ENCODE peak calls at places on chromosome 3, in seven cellular contexts. One of them, this sample, is unnamed.

GRCh38 chr3:22353126-22353525 is 602.1 kb upstream of the ZNF385D start:
- DNase-seq in stimulated activated CD8-positive, alpha-beta memory T cell treated with anti-CD3 and anti-CD28 coated beads, Interleukin-4, amount 100 ng/mL, for 1 hour: no peak
- DNase-seq in iris pigment epithelial cell: no peak
- DNase-seq in transverse colon: no peak
- DNase-seq in activated effector memory CD4-positive, alpha-beta T cell treated with Interleukin-2 at 50 U/mL for 16 hours: no peak
- DNase-seq in activated gamma-delta T cell treated with Interleukin-2 at 50 U/mL for 16 hours: no peak
- DNase-seq in GM06990: no peak
- DNase-seq in this sample: no peak

GRCh38 chr3:111521881-111522280 is 20.1 kb upstream of the CD96 start:
- DNase-seq in stimulated activated CD8-positive, alpha-beta memory T cell treated with anti-CD3 and anti-CD28 coated beads, Interleukin-4, amount 100 ng/mL, for 1 hour: no peak
- DNase-seq in iris pigment epithelial cell: peak
- DNase-seq in transverse colon: no peak
- DNase-seq in activated effector memory CD4-positive, alpha-beta T cell treated with Interleukin-2 at 50 U/mL for 16 hours: no peak
- DNase-seq in activated gamma-delta T cell treated with Interleukin-2 at 50 U/mL for 16 hours: no peak
- DNase-seq in GM06990: no peak
- DNase-seq in this sample: no peak

GRCh38 chr3:22922317-22922716 is 280.8 kb upstream of the UBE2E2 start:
- DNase-seq in stimulated activated CD8-positive, alpha-beta memory T cell treated with anti-CD3 and anti-CD28 coated beads, Interleukin-4, amount 100 ng/mL, for 1 hour: no peak
- DNase-seq in iris pigment epithelial cell: peak
- DNase-seq in transverse colon: no peak
- DNase-seq in activated effector memory CD4-positive, alpha-beta T cell treated with Interleukin-2 at 50 U/mL for 16 hours: no peak
- DNase-seq in activated gamma-delta T cell treated with Interleukin-2 at 50 U/mL for 16 hours: no peak
- DNase-seq in GM06990: no peak
- DNase-seq in this sample: no peak

GRCh38 chr3:44712455-44713075 is at the start of gene ZNF502:
- DNase-seq in stimulated activated CD8-positive, alpha-beta memory T cell treated with anti-CD3 and anti-CD28 coated beads, Interleukin-4, amount 100 ng/mL, for 1 hour: peak
- DNase-seq in iris pigment epithelial cell: peak
- DNase-seq in transverse colon: peak
- DNase-seq in activated effector memory CD4-positive, alpha-beta T cell treated with Interleukin-2 at 50 U/mL for 16 hours: peak
- DNase-seq in activated gamma-delta T cell treated with Interleukin-2 at 50 U/mL for 16 hours: peak
- DNase-seq in GM06990: peak
- DNase-seq in this sample: peak

GRCh38 chr3:48750906-48751305 is 33.9 kb upstream of the IP6K2 start:
- DNase-seq in stimulated activated CD8-positive, alpha-beta memory T cell treated with anti-CD3 and anti-CD28 coated beads, Interleukin-4, amount 100 ng/mL, for 1 hour: no peak
- DNase-seq in iris pigment epithelial cell: no peak
- DNase-seq in transverse colon: no peak
- DNase-seq in activated effector memory CD4-positive, alpha-beta T cell treated with Interleukin-2 at 50 U/mL for 16 hours: no peak
- DNase-seq in activated gamma-delta T cell treated with Interleukin-2 at 50 U/mL for 16 hours: no peak
- DNase-seq in GM06990: no peak
- DNase-seq in this sample: no peak

GRCh38 chr3:43171770-43172169 is 65.9 kb upstream of the POMGNT2 start:
- DNase-seq in stimulated activated CD8-positive, alpha-beta memory T cell treated with anti-CD3 and anti-CD28 coated beads, Interleukin-4, amount 100 ng/mL, for 1 hour: no peak
- DNase-seq in iris pigment epithelial cell: peak
- DNase-seq in transverse colon: no peak
- DNase-seq in activated effector memory CD4-positive, alpha-beta T cell treated with Interleukin-2 at 50 U/mL for 16 hours: no peak
- DNase-seq in activated gamma-delta T cell treated with Interleukin-2 at 50 U/mL for 16 hours: no peak
- DNase-seq in GM06990: no peak
- DNase-seq in this sample: no peak

GRCh38 chr3:98513736-98514135 is 9.0 kb downstream of the CLDND1 start:
- DNase-seq in stimulated activated CD8-positive, alpha-beta memory T cell treated with anti-CD3 and anti-CD28 coated beads, Interleukin-4, amount 100 ng/mL, for 1 hour: no peak
- DNase-seq in iris pigment epithelial cell: no peak
- DNase-seq in transverse colon: no peak
- DNase-seq in activated effector memory CD4-positive, alpha-beta T cell treated with Interleukin-2 at 50 U/mL for 16 hours: no peak
- DNase-seq in activated gamma-delta T cell treated with Interleukin-2 at 50 U/mL for 16 hours: no peak
- DNase-seq in GM06990: no peak
- DNase-seq in this sample: no peak

GRCh38 chr3:17431004-17431403 is 311.4 kb downstream of the TBC1D5 start:
- DNase-seq in stimulated activated CD8-positive, alpha-beta memory T cell treated with anti-CD3 and anti-CD28 coated beads, Interleukin-4, amount 100 ng/mL, for 1 hour: no peak
- DNase-seq in iris pigment epithelial cell: peak
- DNase-seq in transverse colon: no peak
- DNase-seq in activated effector memory CD4-positive, alpha-beta T cell treated with Interleukin-2 at 50 U/mL for 16 hours: no peak
- DNase-seq in activated gamma-delta T cell treated with Interleukin-2 at 50 U/mL for 16 hours: no peak
- DNase-seq in GM06990: no peak
- DNase-seq in this sample: peak